ENCODE peak calls at places on chromosomes 7 and 10, in six cellular contexts. V is CD4-positive, alpha-beta memory T cell; S is neural progenitor cell; G is fibroblast of lung; F is right atrium auricular region; B is right lobe of liver. I is an unnamed sample. For H3K27me3, the result is how much of the 10 kb centered on the place peaks cover.

GRCh38 chr10:111648046-111648445 is 535.5 kb downstream of the GPAM start:
- DNase-seq in F (no peak), V (no peak), S (no peak), B (no peak), G (peak), I (no peak)

GRCh38 chr7:140696024-140696678 is 357 bp upstream of the NDUFB2 start:
- DNase-seq in F (peak), S (peak), B (peak), G (peak), V (peak), I (no peak)

GRCh38 chr10:61188691-61189090 is 244.7 kb upstream of the RHOBTB1 start:
- DNase-seq in S (no peak), G (no peak), F (no peak), B (no peak), V (no peak), I (no peak)

GRCh38 chr7:143458263-143458662 is 15.0 kb downstream of the TAS2R60 start:
- DNase-seq in G (peak), S (no peak), V (no peak), F (no peak), B (no peak), I (no peak)

GRCh38 chr10:104306897-104307296 is 31.4 kb downstream of the ITPRIP start:
- DNase-seq in V (no peak), G (no peak), S (peak), B (no peak), F (no peak), I (no peak)

GRCh38 chr7:122301858-122302745 is 2.4 kb downstream of the FEZF1 start:
- DNase-seq in S (peak), V (no peak), B (no peak), F (no peak), G (no peak), I (no peak)

GRCh38 chr7:46752881-46753366 is 829.0 kb downstream of the TNS3 start:
- DNase-seq in F (no peak), S (no peak), G (peak), B (no peak), V (no peak), I (no peak)

GRCh38 chr7:7292608-7293007 is 110.3 kb downstream of the C1GALT1 start:
- DNase-seq in S (no peak), V (no peak), F (no peak), G (no peak), B (no peak), I (no peak)

GRCh38 chr7:26497801-26498596 is 206.3 kb downstream of the SNX10 start:
- DNase-seq in V (no peak), G (no peak), B (no peak), S (no peak), F (no peak), I (no peak)

GRCh38 chr10:75712241-75712880 is 280.9 kb downstream of the LRMDA start:
- DNase-seq in S (peak), V (no peak), F (no peak), G (no peak), B (no peak), I (no peak)

GRCh38 chr10:103542764-103543616 is 49.5 kb downstream of the NEURL1 start:
- DNase-seq in V (peak), G (peak), B (no peak), S (peak), F (no peak), I (peak)

GRCh38 chr10:71746344-71747037 is 26.8 kb downstream of the VSIR start:
- DNase-seq in V (no peak), S (peak), F (no peak), B (peak), G (no peak), I (peak)

GRCh38 chr7:103065666-103066065 is 8.9 kb downstream of the FBXL13 start:
- DNase-seq in G (peak), B (no peak), F (no peak), S (peak), V (no peak), I (no peak)

GRCh38 chr7:131285558-131285957 is 42.1 kb upstream of the MKLN1 start:
- DNase-seq in B (no peak), S (no peak), F (no peak), V (no peak), G (peak), I (no peak)

GRCh38 chr10:74855027-74855426 is 28.6 kb downstream of the KAT6B start:
- DNase-seq in F (no peak), G (no peak), S (no peak), V (no peak), B (no peak), I (peak)

GRCh38 chr10:69451784-69452251 is 553 bp downstream of the TSPAN15 start:
- DNase-seq in G (no peak), V (no peak), S (peak), B (no peak), F (no peak), I (peak)

GRCh38 chr7:151694828-151695580 is 175.3 kb upstream of the RHEB start:
- DNase-seq in G (no peak), S (no peak), V (no peak), F (peak), B (peak), I (no peak)

GRCh38 chr7:6533893-6534804 is 17.1 kb downstream of the GRID2IP start:
- DNase-seq in V (no peak), B (no peak), S (no peak), G (no peak), F (no peak), I (no peak)

GRCh38 chr10:74825033-74825370 is 1.4 kb upstream of the KAT6B start:
- DNase-seq in G (no peak), V (peak), S (peak), B (peak), F (no peak), I (peak)

GRCh38 chr10:80199828-80200227 is 5.5 kb downstream of the ANXA11 start:
- DNase-seq in S (no peak), G (peak), B (no peak), F (peak), V (no peak), I (no peak)

GRCh38 chr7:7562736-7563135 is 3.9 kb upstream of the MIOS start:
- DNase-seq in B (no peak), S (no peak), F (no peak), V (no peak), G (peak), I (no peak)

GRCh38 chr10:110324805-110325280 is 20.1 kb upstream of the SMNDC1 start:
- DNase-seq in V (no peak), F (no peak), B (no peak), S (no peak), G (no peak), I (no peak)

GRCh38 chr7:84251183-84251845 is 56.7 kb upstream of the SEMA3A start:
- DNase-seq in B (no peak), V (no peak), F (no peak), S (peak), G (peak), I (no peak)

GRCh38 chr10:36679554-36679953 is 445.8 kb upstream of the ANKRD30A start:
- DNase-seq in S (no peak), G (no peak), F (no peak), V (no peak), B (no peak), I (no peak)

GRCh38 chr10:14429043-14429713 is 98.5 kb upstream of the FRMD4A start:
- DNase-seq in B (no peak), S (peak), F (no peak), V (no peak), G (no peak), I (no peak)

GRCh38 chr10:60353519-60354258 is 36.0 kb downstream of the ANK3 start:
- DNase-seq in V (no peak), S (peak), G (peak), B (peak), F (peak), I (no peak)

GRCh38 chr10:111732116-111732785 is 451.3 kb downstream of the GPAM start:
- DNase-seq in G (no peak), S (no peak), F (no peak), B (no peak), V (no peak), I (no peak)

GRCh38 chr10:23405540-23405939 is 33.3 kb upstream of the OTUD1 start:
- DNase-seq in G (peak), F (no peak), V (no peak), B (no peak), S (no peak), I (no peak)

GRCh38 chr10:129870926-129871660 is 93.0 kb downstream of the EBF3 start:
- DNase-seq in B (no peak), S (peak), F (no peak), G (no peak), V (no peak), I (peak)

GRCh38 chr10:3484306-3485187 is 300.5 kb downstream of the KLF6 start:
- DNase-seq in V (no peak), F (no peak), S (no peak), B (no peak), G (peak), I (no peak)

GRCh38 chr10:17431871-17432311 is 22.5 kb downstream of the ST8SIA6 start:
- DNase-seq in G (peak), V (no peak), S (no peak), B (no peak), F (no peak), I (no peak)

GRCh38 chr10:110842305-110842952 is 29.3 kb upstream of the PDCD4 start:
- DNase-seq in B (no peak), G (no peak), V (no peak), S (no peak), F (no peak), I (no peak)

GRCh38 chr10:114928818-114929217 is 9.2 kb upstream of the TRUB1 start:
- DNase-seq in B (no peak), F (no peak), V (no peak), S (no peak), G (peak), I (no peak)

GRCh38 chr7:154253810-154254209 is 201.6 kb downstream of the DPP6 start:
- DNase-seq in S (no peak), V (no peak), F (no peak), B (no peak), G (no peak), I (no peak)

GRCh38 chr7:4700577-4701235 is 18.6 kb downstream of the FOXK1 start:
- DNase-seq in B (no peak), V (no peak), F (no peak), G (peak), S (peak), I (no peak)

GRCh38 chr7:4702961-4703512 is 20.9 kb downstream of the FOXK1 start:
- DNase-seq in B (no peak), S (no peak), G (no peak), F (no peak), V (no peak), I (no peak)

GRCh38 chr7:4699897-4700296 is 17.8 kb downstream of the FOXK1 start:
- DNase-seq in B (no peak), S (no peak), G (no peak), V (no peak), F (no peak), I (peak)

GRCh38 chr7:4706384-4707032 is 24.4 kb downstream of the FOXK1 start:
- DNase-seq in F (no peak), G (peak), S (peak), B (no peak), V (no peak), I (no peak)

GRCh38 chr7:4703532-4703931 is 21.4 kb downstream of the FOXK1 start:
- DNase-seq in V (no peak), S (no peak), B (no peak), F (no peak), G (no peak), I (no peak)
- H3K27me3 ChIP-seq in V (under half), S (under half), B (under half), F (under half), G (under half), I (under half)

GRCh38 chr10:100658269-100658668 is 87.1 kb upstream of the PAX2 start:
- DNase-seq in V (peak), F (no peak), S (no peak), B (no peak), G (no peak), I (no peak)
- H3K27me3 ChIP-seq in V (under half), F (half or more), S (half or more), B (under half), G (under half), I (under half)

GRCh38 chr10:49053998-49054692 is 61.2 kb downstream of the VSTM4 start:
- DNase-seq in B (no peak), F (no peak), S (no peak), V (no peak), G (no peak), I (no peak)

GRCh38 chr10:49054753-49055152 is 60.6 kb downstream of the VSTM4 start:
- DNase-seq in S (no peak), V (no peak), G (no peak), B (no peak), F (no peak), I (no peak)

GRCh38 chr10:49057481-49057880 is 57.8 kb downstream of the VSTM4 start:
- DNase-seq in S (no peak), F (no peak), B (no peak), V (no peak), G (no peak), I (no peak)

GRCh38 chr10:49055231-49055850 is 60.0 kb downstream of the VSTM4 start:
- DNase-seq in V (no peak), F (no peak), G (no peak), B (no peak), S (no peak), I (no peak)

DNA sequence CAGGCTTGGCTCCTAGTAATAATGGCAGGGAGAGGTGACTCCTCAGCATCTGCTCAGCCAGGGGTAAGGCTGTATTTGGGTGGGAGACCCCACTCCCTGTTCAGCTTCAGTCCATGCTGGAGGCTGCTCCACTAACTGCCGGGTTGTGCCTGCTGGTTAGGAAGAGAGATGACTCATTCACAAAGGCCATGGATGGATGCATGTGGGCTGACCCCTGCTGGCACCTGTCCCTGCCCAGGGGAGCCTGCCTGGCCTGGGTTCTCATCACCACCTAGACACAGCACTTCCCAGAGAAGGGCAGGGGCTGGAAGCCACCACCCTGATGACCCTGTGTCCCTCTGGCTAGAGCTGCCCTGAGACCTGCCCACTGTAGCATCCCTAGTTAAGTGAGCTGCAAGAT is 59.0 kb downstream of the VSTM4 start:
- DNase-seq in V (no peak), F (no peak), G (peak), B (no peak), S (no peak), I (no peak)
- H3K27me3 ChIP-seq in V (under half), F (under half), G (under half), B (under half), S (under half), I (under half)

GRCh38 chr10:117145019-117145418 is 6.9 kb upstream of the VAX1 start:
- DNase-seq in V (no peak), G (no peak), F (no peak), B (no peak), S (no peak), I (no peak)

GRCh38 chr10:117140525-117140902 is 2.4 kb upstream of the VAX1 start:
- DNase-seq in G (no peak), S (peak), B (no peak), F (no peak), V (no peak), I (no peak)

GRCh38 chr10:117138838-117139580 is 939 bp upstream of the VAX1 start:
- DNase-seq in S (peak), G (no peak), V (no peak), B (no peak), F (no peak), I (no peak)

GRCh38 chr10:117139581-117140524 is 1.8 kb upstream of the VAX1 start:
- DNase-seq in F (no peak), V (no peak), B (no peak), G (no peak), S (peak), I (no peak)

DNA sequence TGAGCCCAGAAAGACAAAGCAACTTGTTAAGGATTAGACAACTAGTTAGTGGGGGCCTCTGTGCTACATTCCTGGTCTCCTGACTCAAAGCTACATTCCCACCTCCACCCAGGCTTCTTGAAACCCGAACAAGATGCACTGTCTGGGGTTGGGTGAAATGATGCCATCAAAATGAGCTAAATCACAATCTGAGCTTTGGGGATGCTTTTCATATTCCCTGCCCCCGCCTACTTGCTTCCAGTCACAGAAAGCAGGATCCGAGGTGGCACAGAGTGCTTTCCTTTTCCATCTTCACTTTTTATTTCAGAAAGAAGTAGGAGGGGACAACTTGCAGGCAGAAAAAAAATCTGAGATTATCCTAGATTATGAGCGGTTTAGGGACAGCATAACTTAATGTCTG is 5.4 kb upstream of the VAX1 start:
- DNase-seq in G (no peak), B (no peak), V (no peak), S (no peak), F (no peak), I (no peak)
- H3K27me3 ChIP-seq in G (under half), B (under half), V (under half), S (half or more), F (under half), I (under half)

DNA sequence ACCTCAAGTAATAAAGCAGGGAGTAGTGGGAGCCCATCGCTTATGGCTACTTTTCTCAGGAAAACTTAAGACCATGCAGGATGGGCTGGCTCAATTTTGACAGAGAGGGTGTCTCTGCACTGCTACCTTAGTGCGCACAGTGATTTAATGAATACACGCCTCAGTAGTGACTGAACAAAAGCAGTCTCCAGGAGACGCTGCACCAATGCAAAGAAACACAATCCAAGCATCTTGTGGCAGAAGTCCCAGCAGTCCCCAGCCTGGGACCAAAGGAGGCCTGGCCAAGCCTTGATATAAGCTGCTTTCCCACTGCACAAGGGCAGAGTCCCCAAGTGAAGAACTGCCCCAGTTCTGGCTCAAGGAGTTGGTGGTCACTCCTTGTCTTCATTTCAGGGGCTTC is 368.9 kb downstream of the KCNMA1 start:
- DNase-seq in B (no peak), F (no peak), V (no peak), G (no peak), S (peak), I (no peak)
- H3K27me3 ChIP-seq in B (under half), F (under half), V (under half), G (under half), S (under half), I (under half)

GRCh38 chr10:119462773-119463172 is 79.7 kb downstream of the RGS10 start:
- DNase-seq in V (no peak), B (no peak), S (no peak), F (no peak), G (no peak), I (no peak)
- H3K27me3 ChIP-seq in V (under half), B (under half), S (under half), F (under half), G (under half), I (under half)

GRCh38 chr10:70496341-70497119 is 18.0 kb downstream of the PALD1 start:
- DNase-seq in G (no peak), V (no peak), B (no peak), S (no peak), F (no peak), I (peak)
- H3K27me3 ChIP-seq in G (under half), V (under half), B (under half), S (under half), F (under half), I (under half)

GRCh38 chr7:2204446-2204845 is 28.3 kb downstream of the MAD1L1 start:
- DNase-seq in B (peak), G (no peak), F (no peak), S (no peak), V (no peak), I (no peak)

GRCh38 chr7:2203551-2204300 is 29.0 kb downstream of the MAD1L1 start:
- DNase-seq in V (no peak), S (no peak), B (peak), G (no peak), F (no peak), I (no peak)

GRCh38 chr7:2202361-2202761 is 30.4 kb downstream of the MAD1L1 start:
- DNase-seq in S (no peak), G (no peak), B (peak), V (no peak), F (no peak), I (no peak)

GRCh38 chr7:2201686-2202360 is 30.9 kb downstream of the MAD1L1 start:
- DNase-seq in V (no peak), S (no peak), B (peak), G (no peak), F (no peak), I (no peak)

GRCh38 chr7:2202901-2203550 is 29.7 kb downstream of the MAD1L1 start:
- DNase-seq in S (no peak), F (no peak), B (peak), G (no peak), V (no peak), I (no peak)
- H3K27me3 ChIP-seq in S (under half), F (under half), B (under half), G (under half), V (under half), I (under half)

GRCh38 chr7:105693576-105693975 is 112.3 kb upstream of the EFCAB10 start:
- DNase-seq in F (no peak), S (no peak), G (no peak), B (no peak), V (no peak), I (no peak)

GRCh38 chr7:105698531-105698930 is 117.2 kb upstream of the EFCAB10 start:
- DNase-seq in G (no peak), F (no peak), S (no peak), V (no peak), B (no peak), I (no peak)

GRCh38 chr7:105699568-105700236 is 118.4 kb upstream of the EFCAB10 start:
- DNase-seq in S (no peak), V (no peak), F (no peak), B (no peak), G (no peak), I (no peak)

GRCh38 chr7:105703207-105703930 is 122.1 kb upstream of the EFCAB10 start:
- DNase-seq in G (no peak), S (no peak), V (no peak), B (no peak), F (no peak), I (no peak)

DNA sequence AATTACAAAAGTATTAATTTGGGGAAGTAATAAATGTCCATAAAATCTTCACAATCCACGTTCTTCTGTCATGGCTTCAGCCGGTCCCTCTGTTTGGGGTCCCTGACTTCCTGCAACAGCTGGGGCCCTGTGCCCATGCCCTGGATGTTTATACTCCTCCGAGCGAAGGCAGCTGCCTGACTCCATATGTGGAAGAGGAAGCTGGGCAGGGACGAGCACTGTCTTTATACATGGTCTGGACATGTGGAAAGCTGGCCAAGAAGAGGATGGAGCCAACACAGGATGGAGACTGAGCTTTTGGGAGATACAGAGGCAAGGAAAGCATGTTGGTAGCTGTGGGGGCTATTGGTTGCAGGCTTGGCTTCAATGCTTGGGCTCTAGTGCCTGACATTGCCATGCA is 116.5 kb upstream of the EFCAB10 start:
- DNase-seq in V (no peak), B (no peak), G (no peak), S (no peak), F (no peak), I (no peak)
- H3K27me3 ChIP-seq in V (under half), B (under half), G (under half), S (under half), F (under half), I (under half)

GRCh38 chr10:46215426-46215825 is 71.4 kb upstream of the ANTXRL start:
- DNase-seq in S (no peak), G (no peak), B (no peak), F (no peak), V (no peak), I (no peak)
- H3K27me3 ChIP-seq in S (under half), G (under half), B (under half), F (under half), V (under half), I (under half)